ENCODE peak calls at places on chromosomes 7 and 10, in seven cellular contexts. B is BE2C, J is T-helper 22 cell, A is NCI-H69, M is fibroblast of pulmonary artery, H is SHP77 treated with DMSO at 0.1 percent for 48 hours, P is tibial artery. G is an unnamed sample.

GRCh38 chr7:105009667-105010537 is 4.1 kb upstream of the KMT2E start:
- DNase-seq in A (no peak), B (no peak), H (no peak), M (no peak), P (no peak), J (no peak), G (no peak)

GRCh38 chr10:75197066-75197465 is 13.5 kb upstream of the VDAC2 start:
- DNase-seq in H (no peak), B (no peak), J (no peak), A (no peak), P (no peak), M (no peak), G (no peak)

GRCh38 chr7:64183126-64183742 is 23.8 kb upstream of the ZNF735 start:
- DNase-seq in H (no peak), J (no peak), A (no peak), B (peak; percentile 33), P (no peak), M (no peak), G (no peak)

GRCh38 chr10:115141254-115141653 is 48.1 kb downstream of the ATRNL1 start:
- DNase-seq in P (no peak), H (no peak), A (peak; percentile 1), M (peak; percentile 28), B (no peak), J (no peak), G (no peak)

GRCh38 chr10:16674147-16674703 is 143.0 kb downstream of the RSU1 start:
- DNase-seq in M (no peak), B (no peak), P (no peak), H (no peak), A (peak; percentile 76), J (no peak), G (no peak)

GRCh38 chr10:84343831-84344230 is 15.4 kb downstream of the CCSER2 start:
- DNase-seq in M (no peak), H (no peak), P (no peak), B (no peak), A (no peak), J (no peak), G (no peak)

GRCh38 chr10:6165221-6165725 is 37.5 kb upstream of the PFKFB3 start:
- DNase-seq in M (no peak), H (no peak), P (no peak), A (peak; percentile 29), B (no peak), J (no peak), G (no peak)

GRCh38 chr7:1964913-1965578 is 267.7 kb downstream of the MAD1L1 start:
- DNase-seq in B (peak; percentile 3), M (no peak), A (no peak), H (no peak), J (no peak), P (no peak), G (peak; percentile 9)

GRCh38 chr10:111281516-111281915 is 204.7 kb downstream of the ADRA2A start:
- DNase-seq in H (no peak), M (no peak), B (no peak), J (no peak), P (no peak), A (no peak), G (no peak)

GRCh38 chr10:90862908-90863514 is 5.2 kb upstream of the HTR7 start:
- DNase-seq in B (peak; percentile 21), A (peak; percentile 4), M (peak; percentile 70), J (no peak), H (no peak), P (no peak), G (no peak)

GRCh38 chr7:112789453-112789823 is 755 bp downstream of the TMEM168 start:
- DNase-seq in J (no peak), H (no peak), P (no peak), B (no peak), M (no peak), A (no peak), G (no peak)

GRCh38 chr7:132519936-132520335 is 56.3 kb downstream of the PLXNA4 start:
- DNase-seq in M (no peak), J (no peak), H (no peak), B (no peak), P (no peak), A (no peak), G (no peak)

GRCh38 chr10:17735166-17735941 is 16.6 kb upstream of the TMEM236 start:
- DNase-seq in M (peak; percentile 56), J (no peak), P (peak; percentile 64), A (no peak), B (no peak), H (no peak), G (no peak)

GRCh38 chr7:156943091-156944041 is 6.1 kb upstream of the NOM1 start:
- DNase-seq in B (no peak), J (no peak), H (peak; percentile 14), A (peak; percentile 40), P (no peak), M (no peak), G (no peak)

GRCh38 chr7:40822861-40823260 is 688.1 kb downstream of the SUGCT start:
- DNase-seq in H (no peak), J (no peak), A (no peak), M (no peak), P (no peak), B (no peak), G (no peak)

GRCh38 chr7:4113271-4113670 is 568.8 kb upstream of the FOXK1 start:
- DNase-seq in J (no peak), M (no peak), H (no peak), A (no peak), P (no peak), B (no peak), G (no peak)

GRCh38 chr7:104299323-104299722 is 29.1 kb upstream of the LHFPL3 start:
- DNase-seq in P (no peak), H (no peak), B (peak; percentile 47), M (no peak), J (no peak), A (no peak), G (no peak)

GRCh38 chr7:45882465-45882810 is 5.8 kb upstream of the IGFBP1 start:
- DNase-seq in B (no peak), P (no peak), M (no peak), J (no peak), H (peak; percentile 60), A (peak; percentile 27), G (no peak)

GRCh38 chr10:52752261-52752660 is 20.3 kb downstream of the MBL2 start:
- DNase-seq in B (no peak), A (no peak), J (no peak), P (no peak), M (no peak), H (no peak), G (no peak)

GRCh38 chr7:1669486-1669951 is 558 bp upstream of the ELFN1 start:
- DNase-seq in P (peak; percentile 3), M (no peak), J (no peak), B (no peak), A (no peak), H (no peak), G (no peak)

GRCh38 chr10:133143546-133143945 is 16.5 kb upstream of the KNDC1 start:
- DNase-seq in B (no peak), H (no peak), M (no peak), J (no peak), P (peak; percentile 11), A (no peak), G (no peak)

GRCh38 chr7:149864751-149865150 is 9.0 kb upstream of the ATP6V0E2 start:
- DNase-seq in H (no peak), J (no peak), M (no peak), P (no peak), A (no peak), B (no peak), G (no peak)

GRCh38 chr7:5450549-5451327 is 27.1 kb upstream of the TNRC18 start:
- DNase-seq in M (peak; percentile 41), H (no peak), J (no peak), A (peak; percentile 57), P (peak; percentile 37), B (peak; percentile 71), G (peak; percentile 51)

GRCh38 chr10:114384181-114384580 is 20.1 kb downstream of the AFAP1L2 start:
- DNase-seq in M (no peak), J (no peak), P (no peak), A (no peak), H (no peak), B (no peak), G (no peak)